ENCODE peak calls at places on chromosomes 11 and 22, in five cellular contexts. R is kidney, W is NCI-H82, Z is pons, M is Karpas-422. O is an unnamed sample.

GRCh38 chr11:16326679-16327297 is 29.6 kb downstream of the SOX6 start:
- DNase-seq in R (no peak), W (no peak), Z (no peak), M (no peak), O (no peak)

GRCh38 chr22:36816635-36817428 is at the start of gene PVALB:
- DNase-seq in R (no peak), W (no peak), Z (no peak), M (no peak), O (peak)

GRCh38 chr22:40525250-40525884 is 111.2 kb downstream of the MRTFA start:
- DNase-seq in R (no peak), W (peak), Z (no peak), M (peak), O (no peak)

GRCh38 chr11:116601734-116602636 is 170.8 kb downstream of the BUD13 start:
- DNase-seq in R (no peak), W (no peak), Z (no peak), M (no peak), O (peak)

GRCh38 chr11:66676931-66677598 is 622 bp downstream of the RBM4B start:
- DNase-seq in R (no peak), W (no peak), Z (peak), M (no peak), O (no peak)

GRCh38 chr11:94727766-94728165 is 40.4 kb upstream of the AMOTL1 start:
- DNase-seq in R (no peak), W (no peak), Z (no peak), M (no peak), O (no peak)

GRCh38 chr11:72446929-72447753 is 12.8 kb upstream of the CLPB start:
- DNase-seq in R (no peak), W (peak), Z (peak), M (peak), O (peak)

GRCh38 chr11:115709297-115709696 is 205.1 kb upstream of the CADM1 start:
- DNase-seq in R (no peak), W (no peak), Z (peak), M (no peak), O (no peak)

GRCh38 chr11:71447791-71448256 is 369 bp downstream of the DHCR7 start:
- DNase-seq in R (no peak), W (peak), Z (no peak), M (peak), O (no peak)

GRCh38 chr11:70169136-70169535 is 34.0 kb upstream of the FADD start:
- DNase-seq in R (no peak), W (no peak), Z (no peak), M (no peak), O (no peak)

GRCh38 chr22:41910599-41911291 is 4.1 kb downstream of the SHISA8 start:
- DNase-seq in R (no peak), W (peak), Z (peak), M (no peak), O (no peak)

GRCh38 chr11:71563401-71563800 is 2.0 kb upstream of the KRTAP5-10 start:
- DNase-seq in R (no peak), W (peak), Z (peak), M (peak), O (peak)

GRCh38 chr11:2554338-2555240 is 109.8 kb downstream of the KCNQ1 start:
- DNase-seq in R (peak), W (no peak), Z (no peak), M (no peak), O (no peak)

GRCh38 chr22:46093796-46094195 is 56.5 kb upstream of the PPARA start:
- DNase-seq in R (no peak), W (no peak), Z (no peak), M (no peak), O (no peak)

GRCh38 chr22:37865510-37865909 is 16.3 kb downstream of the EIF3L start:
- DNase-seq in R (no peak), W (peak), Z (no peak), M (no peak), O (no peak)

GRCh38 chr22:36160499-36160942 is at the start of gene APOL3:
- DNase-seq in R (peak), W (no peak), Z (peak), M (no peak), O (no peak)

GRCh38 chr11:1025410-1026162 is 10.9 kb downstream of the MUC6 start:
- DNase-seq in R (no peak), W (no peak), Z (no peak), M (peak), O (no peak)

GRCh38 chr11:7072401-7073028 is 16.3 kb upstream of the RBMXL2 start:
- DNase-seq in R (no peak), W (no peak), Z (no peak), M (no peak), O (no peak)

GRCh38 chr11:1509626-1510255 is 23.2 kb upstream of the MOB2 start:
- DNase-seq in R (peak), W (no peak), Z (no peak), M (no peak), O (no peak)

GRCh38 chr11:110565344-110565684 is 135.6 kb downstream of the FDX1 start:
- DNase-seq in R (no peak), W (peak), Z (no peak), M (no peak), O (no peak)

GRCh38 chr11:76802151-76802550 is 19.0 kb downstream of the TSKU start:
- DNase-seq in R (no peak), W (no peak), Z (no peak), M (no peak), O (no peak)

GRCh38 chr11:1878134-1879031 is 13.3 kb downstream of the PRR33 start:
- DNase-seq in R (peak), W (no peak), Z (no peak), M (no peak), O (no peak)

GRCh38 chr11:73393479-73394415 is 17.5 kb downstream of the RELT start:
- DNase-seq in R (peak), W (peak), Z (peak), M (peak), O (peak)

GRCh38 chr22:20787746-20788626 is 14.1 kb downstream of the SERPIND1 start:
- DNase-seq in R (no peak), W (no peak), Z (no peak), M (no peak), O (no peak)

GRCh38 chr11:58829736-58830135 is 14.8 kb downstream of the GLYATL2 start:
- DNase-seq in R (no peak), W (no peak), Z (no peak), M (no peak), O (no peak)

GRCh38 chr11:66567787-66568123 is 651 bp downstream of the CTSF start:
- DNase-seq in R (peak), W (no peak), Z (no peak), M (no peak), O (no peak)

GRCh38 chr11:120342226-120342625 is 6.0 kb downstream of the ARHGEF12 start:
- DNase-seq in R (no peak), W (no peak), Z (no peak), M (no peak), O (no peak)

GRCh38 chr22:49733631-49734030 is 94.0 kb downstream of the BRD1 start:
- DNase-seq in R (peak), W (no peak), Z (no peak), M (no peak), O (no peak)

GRCh38 chr11:62902932-62903331 is 18.2 kb downstream of the CHRM1 start:
- DNase-seq in R (no peak), W (no peak), Z (no peak), M (no peak), O (no peak)

GRCh38 chr11:29801561-29801960 is 215.3 kb downstream of the KCNA4 start:
- DNase-seq in R (no peak), W (no peak), Z (no peak), M (no peak), O (no peak)

GRCh38 chr11:69949327-69949726 is 128.8 kb upstream of the ANO1 start:
- DNase-seq in R (peak), W (no peak), Z (no peak), M (no peak), O (no peak)

GRCh38 chr11:45585205-45585604 is 80.2 kb downstream of the CHST1 start:
- DNase-seq in R (no peak), W (no peak), Z (no peak), M (no peak), O (no peak)

GRCh38 chr11:6618117-6619020 is 853 bp downstream of the TPP1 start:
- DNase-seq in R (peak), W (peak), Z (peak), M (peak), O (no peak)

GRCh38 chr11:78574386-78575381 is at the start of gene NARS2:
- DNase-seq in R (peak), W (peak), Z (peak), M (peak), O (peak)

GRCh38 chr11:123247813-123248379 is 52.8 kb upstream of the CLMP start:
- DNase-seq in R (no peak), W (no peak), Z (no peak), M (no peak), O (no peak)

GRCh38 chr11:118792642-118793124 is 1.7 kb upstream of the DDX6 start:
- DNase-seq in R (no peak), W (peak), Z (peak), M (peak), O (peak)

GRCh38 chr22:39301926-39302325 is 17.5 kb downstream of the RPL3 start:
- DNase-seq in R (no peak), W (no peak), Z (no peak), M (peak), O (no peak)